ENCODE peak calls at places on chromosomes 2 and 18, in seven cellular contexts. P is HCT116; I is CD4-positive, CD25-positive, alpha-beta regulatory T cell; D is body of pancreas; Z is K562; R is MM.1S; G is kidney epithelial cell. A is an unnamed sample.

GRCh38 chr2:85920810-85921545 is 32.2 kb upstream of the ST3GAL5 start:
- DNase-seq in D (peak), G (no peak), Z (no peak), R (no peak), P (no peak), I (no peak), A (no peak)

GRCh38 chr18:48408727-48409590 is at the start of gene ZBTB7C:
- DNase-seq in P (no peak), I (no peak), D (peak), Z (no peak), R (peak), G (no peak), A (no peak)

GRCh38 chr2:113896791-113897190 is 6.9 kb downstream of the ACTR3 start:
- DNase-seq in G (no peak), Z (no peak), P (no peak), I (no peak), D (no peak), R (no peak), A (no peak)

GRCh38 chr2:129233751-129234406 is 745.6 kb upstream of the RAB6C start:
- DNase-seq in I (no peak), P (no peak), G (no peak), D (peak), R (no peak), Z (no peak), A (peak)

GRCh38 chr2:130836501-130837174 is at the start of gene ARHGEF4:
- DNase-seq in Z (peak), D (peak), G (no peak), I (no peak), P (peak), R (no peak), A (no peak)

GRCh38 chr2:173590278-173590811 is 235.7 kb downstream of the CDCA7 start:
- DNase-seq in D (peak), Z (no peak), R (no peak), I (no peak), P (peak), G (peak), A (no peak)

GRCh38 chr2:29215739-29216608 is 100.8 kb downstream of the CLIP4 start:
- DNase-seq in I (no peak), R (no peak), Z (no peak), P (no peak), D (no peak), G (no peak), A (no peak)

GRCh38 chr2:77016481-77016880 is 505.7 kb downstream of the LRRTM4 start:
- DNase-seq in Z (no peak), I (no peak), G (no peak), P (no peak), D (no peak), R (no peak), A (no peak)

GRCh38 chr2:205017381-205017780 is 472.1 kb downstream of the PARD3B start:
- DNase-seq in P (no peak), R (no peak), I (no peak), Z (no peak), D (no peak), G (no peak), A (no peak)

GRCh38 chr18:36381075-36381474 is 83.6 kb downstream of the FHOD3 start:
- DNase-seq in I (no peak), Z (no peak), R (no peak), G (no peak), D (no peak), P (no peak), A (no peak)

GRCh38 chr2:238853724-238854123 is 5.8 kb downstream of the TWIST2 start:
- DNase-seq in P (no peak), Z (no peak), D (no peak), I (no peak), G (no peak), R (no peak), A (no peak)

GRCh38 chr2:101002562-101003277 is 631 bp downstream of the RPL31 start:
- DNase-seq in Z (peak), I (no peak), R (peak), P (no peak), G (no peak), D (no peak), A (no peak)

GRCh38 chr2:158766524-158766923 is 28.6 kb upstream of the DAPL1 start:
- DNase-seq in I (no peak), P (no peak), R (no peak), G (no peak), D (no peak), Z (no peak), A (no peak)

GRCh38 chr18:49723648-49724180 is 89.6 kb downstream of the ACAA2 start:
- DNase-seq in R (no peak), I (no peak), Z (no peak), G (no peak), P (peak), D (no peak), A (no peak)

GRCh38 chr2:64862623-64863022 is 126.6 kb upstream of the SLC1A4 start:
- DNase-seq in G (no peak), R (no peak), P (no peak), D (no peak), I (no peak), Z (no peak), A (no peak)
- H3K4me3 ChIP-seq in G (no peak), R (no peak), P (no peak), D (no peak), I (no peak), Z (no peak), A (no peak)

GRCh38 chr18:72866572-72866900 is 1.3 kb downstream of the NETO1 start:
- DNase-seq in D (no peak), G (no peak), I (no peak), P (no peak), Z (no peak), R (no peak), A (no peak)

GRCh38 chr18:72869786-72870185 is 2.0 kb upstream of the NETO1 start:
- DNase-seq in P (no peak), I (no peak), Z (no peak), R (no peak), G (no peak), D (no peak), A (no peak)

GRCh38 chr18:72866901-72867701 is 686 bp downstream of the NETO1 start:
- DNase-seq in I (no peak), R (no peak), D (no peak), G (no peak), Z (no peak), P (no peak), A (no peak)

GRCh38 chr18:72868666-72869661 is 1.2 kb upstream of the NETO1 start:
- DNase-seq in R (no peak), P (no peak), G (no peak), D (no peak), I (no peak), Z (no peak), A (no peak)

DNA sequence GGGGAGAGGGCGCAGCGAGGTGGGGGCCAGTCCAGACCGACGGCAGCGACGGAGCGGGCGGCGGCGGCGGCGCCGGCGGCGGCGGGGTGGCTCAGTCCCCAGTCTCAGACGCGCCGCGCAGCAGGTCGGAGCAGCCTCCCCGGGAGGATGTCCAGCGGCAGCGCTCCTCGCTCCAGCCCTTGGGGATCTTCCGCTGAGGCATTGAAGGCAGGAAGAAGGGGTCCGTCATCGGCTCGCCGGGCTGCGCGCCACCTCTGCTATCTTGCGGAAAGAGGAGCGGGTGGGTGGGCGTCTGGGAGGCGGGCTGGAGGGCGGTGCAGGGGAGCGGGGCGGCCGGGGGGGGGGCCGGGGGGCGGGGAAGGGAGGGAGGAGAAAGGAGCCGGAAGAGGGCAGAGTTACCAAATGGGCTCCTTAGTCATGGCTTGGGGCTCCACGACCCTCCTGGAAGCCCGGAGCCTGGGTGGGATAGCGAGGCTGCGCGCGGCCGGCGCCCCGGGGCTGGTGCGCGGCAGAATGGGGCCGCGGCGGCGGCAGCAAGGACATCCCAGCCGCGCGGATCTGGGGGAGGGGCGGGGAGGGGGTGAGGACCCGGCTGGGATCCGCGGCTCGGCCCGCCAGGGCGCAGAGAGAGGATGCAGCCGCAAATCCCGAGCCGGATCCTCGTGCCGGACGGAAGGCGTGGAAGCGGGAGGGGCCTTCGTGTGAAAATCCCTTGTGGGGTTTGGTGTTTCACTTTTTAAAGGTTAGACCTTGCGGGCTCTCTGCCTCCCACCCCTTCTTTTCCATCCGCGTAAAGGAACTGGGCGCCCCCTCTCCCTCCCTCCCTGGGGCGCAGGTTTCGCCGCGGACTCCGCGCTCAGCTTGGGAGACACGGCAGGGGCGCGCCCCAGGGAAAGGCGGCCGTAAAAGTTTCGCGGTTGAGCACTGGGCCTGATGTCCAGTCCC is at the start of gene NETO1:
- DNase-seq in R (no peak), I (no peak), Z (no peak), D (no peak), G (no peak), P (no peak), A (no peak)
- H3K4me3 ChIP-seq in R (no peak), I (no peak), Z (no peak), D (no peak), G (peak), P (no peak), A (peak)

GRCh38 chr18:79404567-79404910 is 8.8 kb downstream of the NFATC1 start:
- DNase-seq in P (no peak), I (no peak), R (no peak), D (no peak), Z (peak), G (no peak), A (no peak)

GRCh38 chr18:79406708-79407107 is 11.0 kb downstream of the NFATC1 start:
- DNase-seq in P (no peak), R (no peak), G (no peak), D (no peak), I (no peak), Z (no peak), A (no peak)

GRCh38 chr18:79405019-79405780 is 9.5 kb downstream of the NFATC1 start:
- DNase-seq in D (no peak), R (no peak), G (no peak), P (no peak), I (no peak), Z (no peak), A (no peak)

GRCh38 chr18:79403723-79404566 is 8.2 kb downstream of the NFATC1 start:
- DNase-seq in P (no peak), I (no peak), D (no peak), R (no peak), G (no peak), Z (no peak), A (no peak)

DNA sequence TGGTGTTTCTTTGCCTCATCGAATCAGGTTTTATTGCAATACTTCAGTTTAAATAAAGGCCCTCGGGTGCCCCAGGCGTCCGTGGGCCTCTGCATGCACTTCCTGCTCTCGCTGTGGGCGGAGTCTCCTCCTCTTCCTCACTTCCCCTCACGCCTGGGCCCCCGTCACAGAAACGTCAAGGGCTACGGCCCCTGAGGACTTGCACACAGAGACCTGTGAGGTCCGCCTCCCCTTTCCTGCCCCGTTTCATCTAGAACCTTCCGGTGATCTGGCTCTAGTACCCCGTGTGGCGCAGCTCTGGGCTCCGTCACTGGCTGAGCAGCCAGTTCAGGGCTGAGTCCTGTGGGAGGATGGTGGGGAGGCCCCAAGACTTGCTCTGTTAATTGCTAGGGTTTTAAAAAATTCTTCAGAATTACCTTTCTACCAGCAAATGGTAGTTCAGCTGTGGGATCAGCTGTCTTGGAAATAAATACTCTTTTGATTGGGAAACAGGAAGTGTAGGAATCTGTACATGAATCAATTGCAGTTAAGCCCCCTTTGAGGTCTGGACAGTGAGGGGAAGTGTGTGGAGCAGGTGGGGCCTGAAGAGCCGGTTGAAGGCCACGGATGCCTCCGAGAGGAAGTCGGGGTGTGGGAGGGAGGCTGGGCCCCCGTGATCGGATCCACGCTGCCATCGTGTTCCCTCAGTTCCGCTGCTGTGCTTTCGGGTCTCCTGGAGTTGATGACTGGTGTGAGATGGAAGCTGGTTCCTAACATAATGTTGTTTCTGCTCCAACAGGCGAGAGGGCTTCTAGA is 10.2 kb downstream of the NFATC1 start:
- DNase-seq in Z (no peak), D (peak), P (no peak), R (no peak), G (no peak), I (peak), A (peak)
- H3K4me3 ChIP-seq in Z (no peak), D (no peak), P (no peak), R (no peak), G (no peak), I (peak), A (no peak)

GRCh38 chr2:71635798-71636197 is 182.4 kb downstream of the DYSF start:
- DNase-seq in Z (no peak), I (no peak), D (no peak), P (no peak), G (no peak), R (no peak), A (no peak)

GRCh38 chr2:71630110-71630967 is 177.0 kb downstream of the DYSF start:
- DNase-seq in R (no peak), I (no peak), G (no peak), P (no peak), D (no peak), Z (no peak), A (no peak)

GRCh38 chr2:71629273-71629672 is 175.9 kb downstream of the DYSF start:
- DNase-seq in G (no peak), Z (no peak), D (no peak), R (no peak), P (no peak), I (no peak), A (no peak)

GRCh38 chr2:71634571-71634970 is 181.2 kb downstream of the DYSF start:
- DNase-seq in G (no peak), D (no peak), Z (no peak), I (no peak), P (no peak), R (no peak), A (no peak)

DNA sequence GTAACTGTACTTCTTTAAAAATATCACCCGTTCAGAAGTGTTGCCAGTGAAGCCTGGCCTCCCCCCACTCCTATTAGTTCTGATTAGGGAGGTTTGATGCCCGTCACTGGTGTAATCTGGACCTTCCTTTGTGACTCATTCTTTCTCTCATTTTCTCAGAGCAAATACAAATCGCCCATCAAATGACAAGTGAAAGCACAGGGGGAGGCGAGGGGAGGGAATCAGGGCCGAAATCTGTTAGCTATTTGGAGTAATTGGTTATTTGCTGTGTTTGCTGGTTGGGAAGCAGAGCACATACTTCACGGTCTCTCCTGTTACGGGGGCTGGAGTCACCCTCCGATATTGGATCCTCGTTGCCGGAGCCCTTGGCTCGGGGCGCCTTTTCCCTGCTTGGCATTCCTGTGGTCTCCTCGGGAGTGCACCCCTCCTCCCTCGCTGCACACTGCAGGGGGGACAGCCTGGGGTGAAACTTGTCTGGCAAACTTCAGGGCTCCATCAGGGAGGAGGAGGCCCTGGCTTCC is 178.1 kb downstream of the DYSF start:
- DNase-seq in Z (no peak), I (no peak), D (no peak), G (no peak), R (no peak), P (no peak), A (no peak)
- H3K4me3 ChIP-seq in Z (no peak), I (no peak), D (no peak), G (no peak), R (no peak), P (no peak), A (no peak)

GRCh38 chr2:228866044-228866443 is 405.0 kb downstream of the PID1 start:
- DNase-seq in I (no peak), D (no peak), P (no peak), Z (no peak), R (no peak), G (no peak), A (no peak)
- H3K4me3 ChIP-seq in I (no peak), D (no peak), P (no peak), Z (no peak), R (no peak), G (no peak), A (no peak)

GRCh38 chr2:219003267-219003634 is 10.0 kb upstream of the CRYBA2 start:
- DNase-seq in R (no peak), D (no peak), Z (no peak), P (no peak), I (no peak), G (no peak), A (no peak)

GRCh38 chr2:219001577-219002394 is 8.6 kb upstream of the CRYBA2 start:
- DNase-seq in Z (peak), R (peak), P (peak), D (peak), G (no peak), I (no peak), A (no peak)

GRCh38 chr2:219001100-219001576 is 7.9 kb upstream of the CRYBA2 start:
- DNase-seq in Z (no peak), G (no peak), R (no peak), I (no peak), D (peak), P (no peak), A (no peak)

GRCh38 chr2:219003979-219004378 is 10.8 kb upstream of the CRYBA2 start:
- DNase-seq in D (no peak), P (no peak), I (no peak), G (no peak), Z (no peak), R (no peak), A (no peak)

DNA sequence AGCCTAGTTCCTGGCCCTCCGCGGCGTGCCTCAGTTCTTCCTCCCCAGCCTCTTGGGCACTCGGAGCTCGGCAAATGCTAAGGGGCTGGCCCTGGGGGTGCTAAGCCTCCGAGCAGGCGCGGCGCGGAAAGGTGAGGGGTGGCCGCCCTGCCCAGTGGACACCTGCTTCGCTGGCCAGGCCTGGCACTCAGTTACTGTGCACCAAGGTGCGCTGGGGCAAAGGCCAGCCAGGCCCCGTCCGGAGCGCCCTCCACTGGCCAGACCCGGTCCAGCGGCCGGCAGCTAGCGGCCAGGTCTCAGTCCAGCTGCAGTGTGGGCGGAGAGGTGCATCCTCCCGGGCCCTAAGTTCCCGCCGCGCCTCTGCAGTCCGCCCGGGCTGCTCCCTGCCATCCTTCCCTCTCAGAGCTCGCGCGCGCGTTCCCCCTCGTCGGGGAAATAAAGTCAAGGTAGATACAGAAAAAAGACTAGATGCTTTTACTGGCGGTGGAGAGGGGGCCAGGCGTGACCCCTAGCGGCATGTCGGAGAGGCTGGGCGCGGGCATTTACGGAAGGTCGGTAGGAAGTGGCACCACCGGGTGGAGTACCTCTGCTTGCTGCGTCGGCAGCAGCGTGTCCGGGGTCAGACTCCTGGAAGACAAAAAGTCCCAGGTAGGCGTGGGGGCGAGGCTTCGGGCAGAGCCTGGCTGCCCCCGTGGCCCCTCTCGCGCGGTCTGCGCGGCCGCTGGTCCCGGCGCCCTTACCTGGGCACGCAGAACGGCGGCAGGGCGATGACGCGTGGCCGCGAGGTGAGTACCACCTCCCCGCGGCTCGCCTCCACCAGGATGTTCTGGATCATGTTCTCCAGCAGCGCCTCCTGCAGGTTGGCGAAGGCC is 9.4 kb upstream of the CRYBA2 start:
- DNase-seq in G (no peak), P (peak), Z (peak), R (peak), D (peak), I (no peak), A (no peak)
- H3K4me3 ChIP-seq in G (no peak), P (peak), Z (no peak), R (peak), D (no peak), I (no peak), A (no peak)

GRCh38 chr2:166125557-166125956 is 2.3 kb downstream of the SCN1A start:
- DNase-seq in G (no peak), I (no peak), Z (no peak), D (no peak), R (no peak), P (no peak), A (no peak)
- H3K4me3 ChIP-seq in G (no peak), I (no peak), Z (no peak), D (no peak), R (no peak), P (no peak), A (no peak)

GRCh38 chr2:200931227-200931626 is 32.2 kb downstream of the ORC2 start:
- DNase-seq in R (no peak), Z (no peak), G (no peak), I (no peak), P (no peak), D (no peak), A (no peak)
- H3K4me3 ChIP-seq in R (no peak), Z (no peak), G (no peak), I (no peak), P (no peak), D (no peak), A (no peak)

DNA sequence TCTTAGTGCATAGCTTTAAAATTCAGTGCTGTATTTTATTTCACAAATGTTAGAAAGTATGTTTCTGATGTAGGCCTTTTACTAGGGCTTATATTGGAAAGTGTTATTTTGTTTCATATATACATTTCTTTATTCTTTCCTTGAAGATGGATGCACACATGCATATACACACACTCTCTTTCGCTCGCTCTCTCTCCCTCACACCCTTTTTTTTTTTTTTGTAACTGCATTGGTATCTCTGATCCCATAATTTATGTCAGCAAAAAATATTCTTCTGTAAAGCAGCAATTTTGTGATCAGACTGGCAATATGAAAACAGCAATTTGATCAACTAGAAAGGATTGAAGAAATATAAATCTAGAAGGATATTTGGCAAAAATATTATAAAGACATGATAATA is 2.0 kb downstream of the MBD5 start:
- DNase-seq in G (no peak), I (no peak), P (no peak), R (no peak), Z (no peak), D (no peak), A (no peak)
- H3K4me3 ChIP-seq in G (peak), I (peak), P (no peak), R (peak), Z (peak), D (no peak), A (no peak)